ENCODE peak calls at places on chromosomes 12 and 14, in seven cellular contexts. One of them, this sample, is unnamed.
A peak's percentile ranks its signal among the peaks of the same experiment; 100 is the strongest.

GRCh38 chr12:21627924-21628323 is 23.3 kb upstream of the GYS2 start:
- DNase-seq in COR-L47: no peak
- DNase-seq in CD4-positive, alpha-beta memory T cell: no peak
- DNase-seq in stimulated activated effector memory CD8-positive, alpha-beta T cell treated with anti-CD3 and anti-CD28 coated beads, Interleukin-12 subunit alpha, Interleukin-12 subunit beta, amount 100 ng/mL, for 72 hours: no peak
- DNase-seq in effector memory CD4-positive, alpha-beta T cell: no peak
- DNase-seq in putamen: no peak
- DNase-seq in HS-27A: no peak
- DNase-seq in this sample: no peak

GRCh38 chr14:78985668-78986073 is 815.5 kb downstream of the NRXN3 start:
- DNase-seq in COR-L47: peak; percentile 3
- DNase-seq in CD4-positive, alpha-beta memory T cell: no peak
- DNase-seq in stimulated activated effector memory CD8-positive, alpha-beta T cell treated with anti-CD3 and anti-CD28 coated beads, Interleukin-12 subunit alpha, Interleukin-12 subunit beta, amount 100 ng/mL, for 72 hours: no peak
- DNase-seq in effector memory CD4-positive, alpha-beta T cell: no peak
- DNase-seq in putamen: no peak
- DNase-seq in HS-27A: no peak
- DNase-seq in this sample: no peak

GRCh38 chr12:27293463-27293862 is 39.2 kb upstream of the BMAL2 start:
- DNase-seq in COR-L47: no peak
- DNase-seq in CD4-positive, alpha-beta memory T cell: no peak
- DNase-seq in stimulated activated effector memory CD8-positive, alpha-beta T cell treated with anti-CD3 and anti-CD28 coated beads, Interleukin-12 subunit alpha, Interleukin-12 subunit beta, amount 100 ng/mL, for 72 hours: no peak
- DNase-seq in effector memory CD4-positive, alpha-beta T cell: no peak
- DNase-seq in putamen: no peak
- DNase-seq in HS-27A: no peak
- DNase-seq in this sample: no peak

GRCh38 chr14:26389646-26390508 is 208.0 kb downstream of the NOVA1 start:
- DNase-seq in COR-L47: no peak
- DNase-seq in CD4-positive, alpha-beta memory T cell: no peak
- DNase-seq in stimulated activated effector memory CD8-positive, alpha-beta T cell treated with anti-CD3 and anti-CD28 coated beads, Interleukin-12 subunit alpha, Interleukin-12 subunit beta, amount 100 ng/mL, for 72 hours: no peak
- DNase-seq in effector memory CD4-positive, alpha-beta T cell: no peak
- DNase-seq in putamen: no peak
- DNase-seq in HS-27A: no peak
- DNase-seq in this sample: no peak

GRCh38 chr14:36217027-36217426 is 40.5 kb upstream of the PTCSC3 start:
- DNase-seq in COR-L47: no peak
- DNase-seq in CD4-positive, alpha-beta memory T cell: no peak
- DNase-seq in stimulated activated effector memory CD8-positive, alpha-beta T cell treated with anti-CD3 and anti-CD28 coated beads, Interleukin-12 subunit alpha, Interleukin-12 subunit beta, amount 100 ng/mL, for 72 hours: no peak
- DNase-seq in effector memory CD4-positive, alpha-beta T cell: no peak
- DNase-seq in putamen: no peak
- DNase-seq in HS-27A: no peak
- DNase-seq in this sample: no peak

GRCh38 chr12:63150255-63151060 is 543 bp downstream of the AVPR1A start:
- DNase-seq in COR-L47: no peak
- DNase-seq in CD4-positive, alpha-beta memory T cell: no peak
- DNase-seq in stimulated activated effector memory CD8-positive, alpha-beta T cell treated with anti-CD3 and anti-CD28 coated beads, Interleukin-12 subunit alpha, Interleukin-12 subunit beta, amount 100 ng/mL, for 72 hours: no peak
- DNase-seq in effector memory CD4-positive, alpha-beta T cell: no peak
- DNase-seq in putamen: no peak
- DNase-seq in HS-27A: no peak
- DNase-seq in this sample: no peak

GRCh38 chr12:121668750-121669524 is 517 bp downstream of the MORN3 start:
- DNase-seq in COR-L47: no peak
- DNase-seq in CD4-positive, alpha-beta memory T cell: peak; percentile 48
- DNase-seq in stimulated activated effector memory CD8-positive, alpha-beta T cell treated with anti-CD3 and anti-CD28 coated beads, Interleukin-12 subunit alpha, Interleukin-12 subunit beta, amount 100 ng/mL, for 72 hours: no peak
- DNase-seq in effector memory CD4-positive, alpha-beta T cell: no peak
- DNase-seq in putamen: no peak
- DNase-seq in HS-27A: no peak
- DNase-seq in this sample: peak; percentile 53

GRCh38 chr12:11688831-11689230 is 39.4 kb downstream of the ETV6 start:
- DNase-seq in COR-L47: no peak
- DNase-seq in CD4-positive, alpha-beta memory T cell: no peak
- DNase-seq in stimulated activated effector memory CD8-positive, alpha-beta T cell treated with anti-CD3 and anti-CD28 coated beads, Interleukin-12 subunit alpha, Interleukin-12 subunit beta, amount 100 ng/mL, for 72 hours: no peak
- DNase-seq in effector memory CD4-positive, alpha-beta T cell: no peak
- DNase-seq in putamen: no peak
- DNase-seq in HS-27A: no peak
- DNase-seq in this sample: no peak

GRCh38 chr14:30410986-30411385 is 148.0 kb upstream of the G2E3 start:
- DNase-seq in COR-L47: no peak
- DNase-seq in CD4-positive, alpha-beta memory T cell: no peak
- DNase-seq in stimulated activated effector memory CD8-positive, alpha-beta T cell treated with anti-CD3 and anti-CD28 coated beads, Interleukin-12 subunit alpha, Interleukin-12 subunit beta, amount 100 ng/mL, for 72 hours: no peak
- DNase-seq in effector memory CD4-positive, alpha-beta T cell: no peak
- DNase-seq in putamen: no peak
- DNase-seq in HS-27A: no peak
- DNase-seq in this sample: no peak

GRCh38 chr12:56143870-56144269 is 8.5 kb upstream of the MYL6B start:
- DNase-seq in COR-L47: no peak
- DNase-seq in CD4-positive, alpha-beta memory T cell: no peak
- DNase-seq in stimulated activated effector memory CD8-positive, alpha-beta T cell treated with anti-CD3 and anti-CD28 coated beads, Interleukin-12 subunit alpha, Interleukin-12 subunit beta, amount 100 ng/mL, for 72 hours: no peak
- DNase-seq in effector memory CD4-positive, alpha-beta T cell: no peak
- DNase-seq in putamen: no peak
- DNase-seq in HS-27A: no peak
- DNase-seq in this sample: no peak

This sample was measured in naive B cell.